ENCODE peak calls at places on chromosomes 4 and X, in four cellular contexts. D is PC-3, O is ascending aorta, G is colonic mucosa. U is an unnamed sample.

GRCh38 chrX:136438192-136438591 is 49.6 kb upstream of the BRS3 start:
- DNase-seq in D (no peak), O (no peak), G (no peak), U (no peak)

GRCh38 chrX:44223150-44223549 is 120.3 kb downstream of the EFHC2 start:
- DNase-seq in D (peak; percentile 91), O (no peak), G (peak; percentile 73), U (peak; percentile 68)

GRCh38 chrX:40504801-40505605 is 75.8 kb upstream of the ATP6AP2 start:
- DNase-seq in D (no peak), O (no peak), G (no peak), U (no peak)

GRCh38 chr4:176830971-176831370 is 38.2 kb upstream of the VEGFC start:
- DNase-seq in D (no peak), O (no peak), G (no peak), U (no peak)

GRCh38 chr4:112318239-112319142 is 21.3 kb downstream of the ALPK1 start:
- DNase-seq in D (no peak), O (no peak), G (no peak), U (no peak)

GRCh38 chrX:16418650-16419049 is 231.3 kb upstream of the S100G start:
- DNase-seq in D (no peak), O (no peak), G (no peak), U (no peak)

GRCh38 chr4:1002131-1002630 is 9.0 kb upstream of the SLC26A1 start:
- DNase-seq in D (no peak), O (no peak), G (no peak), U (no peak)

GRCh38 chrX:153580700-153581386 is 18.1 kb downstream of the CCNQ start:
- DNase-seq in D (no peak), O (no peak), G (no peak), U (no peak)

GRCh38 chrX:136255543-136255942 is 4.3 kb upstream of the MAP7D3 start:
- DNase-seq in D (no peak), O (no peak), G (no peak), U (no peak)

GRCh38 chrX:103393487-103393886 is 17.1 kb downstream of the BEX3 start:
- DNase-seq in D (no peak), O (no peak), G (no peak), U (no peak)

GRCh38 chrX:136447968-136448367 is 39.8 kb upstream of the BRS3 start:
- DNase-seq in D (no peak), O (no peak), G (no peak), U (no peak)

GRCh38 chr4:147843162-147843561 is 111.3 kb downstream of the ARHGAP10 start:
- DNase-seq in D (peak; percentile 52), O (no peak), G (peak; percentile 45), U (no peak)

GRCh38 chr4:1419708-1420107 is 13.5 kb upstream of the NKX1-1 start:
- DNase-seq in D (no peak), O (no peak), G (no peak), U (no peak)

GRCh38 chr4:150722908-150723362 is 141.0 kb downstream of the MAB21L2 start:
- DNase-seq in D (peak; percentile 2), O (peak; percentile 74), G (peak; percentile 91), U (peak; percentile 94)

GRCh38 chr4:171813195-171813955 is at the start of gene GALNTL6:
- DNase-seq in D (no peak), O (no peak), G (no peak), U (no peak)

GRCh38 chrX:13367950-13368349 is 48.1 kb upstream of the ATXN3L start:
- DNase-seq in D (no peak), O (no peak), G (no peak), U (no peak)

GRCh38 chr4:164876680-164877324 is at the start of gene APELA:
- DNase-seq in D (peak; percentile 6), O (no peak), G (no peak), U (peak; percentile 10)

GRCh38 chrX:102651968-102652744 is 873 bp downstream of the GPRASP1 start:
- DNase-seq in D (no peak), O (no peak), G (peak; percentile 40), U (no peak)

GRCh38 chr4:92047209-92047877 is 256.4 kb upstream of the GRID2 start:
- DNase-seq in D (peak; percentile 38), O (no peak), G (no peak), U (no peak)

GRCh38 chr4:94621491-94622080 is 136.2 kb upstream of the BMPR1B start:
- DNase-seq in D (peak; percentile 67), O (no peak), G (peak; percentile 23), U (no peak)

GRCh38 chr4:86218721-86219481 is 141.0 kb downstream of the MAPK10 start:
- DNase-seq in D (peak; percentile 54), O (no peak), G (no peak), U (no peak)

GRCh38 chr4:61505773-61506640 is 305.9 kb downstream of the ADGRL3 start:
- DNase-seq in D (no peak), O (no peak), G (no peak), U (no peak)

GRCh38 chrX:63754141-63754859 is 30.7 kb downstream of the ARHGEF9 start:
- DNase-seq in D (no peak), O (no peak), G (peak; percentile 36), U (no peak)

GRCh38 chr4:107974523-107974922 is 15.2 kb upstream of the HADH start:
- DNase-seq in D (no peak), O (no peak), G (no peak), U (no peak)

GRCh38 chr4:74284074-74284473 is 24.2 kb upstream of the EPGN start:
- DNase-seq in D (peak; percentile 88), O (no peak), G (no peak), U (no peak)

GRCh38 chr4:74279716-74280115 is 28.6 kb upstream of the EPGN start:
- DNase-seq in D (no peak), O (no peak), G (no peak), U (no peak)

GRCh38 chr4:74287791-74288190 is 20.5 kb upstream of the EPGN start:
- DNase-seq in D (no peak), O (no peak), G (no peak), U (no peak)

GRCh38 chr4:74287164-74287563 is 21.1 kb upstream of the EPGN start:
- DNase-seq in D (peak; percentile 61), O (no peak), G (no peak), U (no peak)

DNA sequence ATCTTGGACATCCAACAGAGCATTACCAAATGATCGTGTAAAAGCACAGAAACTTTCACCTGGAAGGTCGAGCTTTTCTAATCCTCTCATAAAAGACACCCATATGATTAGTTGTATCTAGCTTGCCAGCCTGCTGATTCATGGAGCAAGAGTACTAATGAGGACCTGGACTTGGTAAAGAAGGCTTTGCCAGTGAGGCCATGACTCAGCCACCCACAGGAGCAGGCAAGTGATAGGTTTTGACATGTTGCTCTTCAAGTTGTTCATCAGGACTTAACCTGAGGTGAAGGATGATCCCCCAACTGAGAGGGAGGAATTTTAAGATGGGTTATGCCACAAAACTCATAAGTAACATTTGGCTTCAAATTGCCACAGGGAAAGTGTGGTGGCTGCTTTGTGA is 24.7 kb upstream of the EPGN start:
- DNase-seq in D (peak; percentile 95), O (no peak), G (no peak), U (no peak)
- H3K4me3 ChIP-seq in D (peak overlapping the region; percentile 13), O (no peak overlapping the region), G (no peak overlapping the region), U (no peak overlapping the region)

GRCh38 chr4:19615086-19615689 is 636.5 kb upstream of the SLIT2 start:
- DNase-seq in D (no peak), O (no peak), G (no peak), U (no peak)

GRCh38 chr4:19614171-19614570 is 637.5 kb upstream of the SLIT2 start:
- DNase-seq in D (no peak), O (no peak), G (no peak), U (no peak)
- H3K9me3 ChIP-seq in D (peaks cover 5% of the 10 kb centered on the region), O (peaks cover 7% of the 10 kb centered on the region), G (no peaks in the 10 kb centered on the region), U (peaks cover 16% of the 10 kb centered on the region)

DNA sequence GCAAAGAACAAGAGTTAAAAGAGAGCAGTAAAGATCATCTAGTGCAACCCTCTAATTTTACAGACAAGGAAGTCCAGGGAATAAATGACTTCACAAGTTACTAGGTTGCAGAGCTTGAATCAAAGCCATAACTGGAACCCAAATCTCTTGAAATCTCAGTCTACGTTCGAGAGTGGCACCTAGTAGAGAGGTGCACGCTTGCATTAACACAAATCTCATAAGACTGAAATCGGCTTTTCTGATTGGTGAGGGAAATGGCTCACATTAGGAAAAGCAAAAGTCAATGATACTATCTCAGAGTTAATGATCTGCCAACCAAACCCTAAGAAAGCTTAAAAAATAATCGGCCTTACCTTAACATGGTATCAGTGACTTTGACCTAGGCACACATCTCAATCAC is 43.0 kb downstream of the FAT1 start:
- DNase-seq in D (no peak), O (no peak), G (no peak), U (no peak)
- H3K4me3 ChIP-seq in D (no peak overlapping the region), O (no peak overlapping the region), G (no peak overlapping the region), U (no peak overlapping the region)

GRCh38 chrX:138018145-138018799 is 452.3 kb downstream of the ZIC3 start:
- DNase-seq in D (peak; percentile 63), O (no peak), G (no peak), U (no peak)
- H3K9me3 ChIP-seq in D (no peaks in the 10 kb centered on the region), O (no peaks in the 10 kb centered on the region), G (no peaks in the 10 kb centered on the region), U (no peaks in the 10 kb centered on the region)

GRCh38 chr4:78551420-78552351 is at the start of gene ANXA3:
- DNase-seq in D (peak; percentile 74), O (no peak), G (peak; percentile 83), U (peak; percentile 84)
- H3K4me3 ChIP-seq in D (peak within 1 kb of the TSS; percentile 83), O (peak within 1 kb of the TSS; percentile 59), G (peak within 1 kb of the TSS; percentile 52), U (peak within 1 kb of the TSS; percentile 29)

GRCh38 chr4:169909897-169910296 is 116.3 kb downstream of the MFAP3L start:
- DNase-seq in D (no peak), O (no peak), G (no peak), U (no peak)

GRCh38 chr4:169914871-169915270 is 111.3 kb downstream of the MFAP3L start:
- DNase-seq in D (no peak), O (no peak), G (no peak), U (no peak)

GRCh38 chr4:169912996-169913395 is 113.2 kb downstream of the MFAP3L start:
- DNase-seq in D (no peak), O (no peak), G (no peak), U (no peak)

GRCh38 chr4:169921237-169921636 is 105.0 kb downstream of the MFAP3L start:
- DNase-seq in D (no peak), O (no peak), G (no peak), U (no peak)

DNA sequence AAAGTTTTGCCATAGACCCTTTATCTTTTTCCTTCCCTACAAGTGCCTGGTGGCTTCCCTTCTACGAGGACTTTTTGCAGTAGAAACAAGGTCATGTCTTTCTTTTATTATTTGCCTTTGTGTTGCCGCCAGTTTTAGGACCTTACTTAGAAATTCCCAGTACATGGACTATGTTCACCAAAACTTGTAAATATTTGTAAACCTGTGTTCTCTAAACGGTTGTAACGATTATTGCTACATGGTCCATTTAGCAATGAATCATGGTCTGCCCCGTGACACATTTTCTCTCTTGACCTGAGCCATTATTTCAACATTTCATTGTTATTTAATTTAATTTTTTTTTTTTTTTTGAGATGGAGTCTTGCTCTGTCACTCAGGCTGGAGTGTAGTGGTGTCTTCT is 110.7 kb downstream of the MFAP3L start:
- DNase-seq in D (no peak), O (no peak), G (no peak), U (no peak)
- H3K9me3 ChIP-seq in D (no peaks in the 10 kb centered on the region), O (no peaks in the 10 kb centered on the region), G (no peaks in the 10 kb centered on the region), U (peaks cover 4% of the 10 kb centered on the region)

U was measured in mucosa of descending colon.